ENCODE peak calls at places on chromosomes 3 and 15, in eight cellular contexts. L is stimulated activated naive CD8-positive, alpha-beta T cell treated with anti-CD3 and anti-CD28 coated beads, Interleukin-15, amount 100 ng/mL, for 72 hours; A is nucleus accumbens; U is CD8-positive, alpha-beta T cell; S is T-helper 1 cell; O is nephron progenitor cell; Y is activated CD4-positive, alpha-beta T cell treated with anti-CD3 and anti-CD28 coated beads for 24 hours; D is heart right ventricle. F is an unnamed sample.
A peak's percentile ranks its signal among the peaks of the same experiment; 100 is the strongest.

GRCh38 chr3:114632757-114633424 is 339.1 kb downstream of the TIGIT start:
- DNase-seq in U (no peak), Y (no peak), A (no peak), S (no peak), O (no peak), L (peak; percentile 35), D (no peak), F (no peak)

GRCh38 chr3:60588806-60589205 is 662.4 kb downstream of the FHIT start:
- DNase-seq in U (no peak), L (no peak), Y (no peak), O (no peak), A (no peak), S (no peak), D (no peak), F (peak; percentile 2)

GRCh38 chr3:184599143-184599542 is 37.6 kb downstream of the EPHB3 start:
- DNase-seq in A (no peak), D (no peak), Y (no peak), S (no peak), U (no peak), O (no peak), L (no peak), F (no peak)

GRCh38 chr15:54119056-54119455 is 140.8 kb downstream of the UNC13C start:
- DNase-seq in U (no peak), A (no peak), O (no peak), Y (no peak), S (no peak), D (no peak), L (no peak), F (no peak)

GRCh38 chr3:168080499-168081170 is 15.1 kb downstream of the GOLIM4 start:
- DNase-seq in S (no peak), D (no peak), A (no peak), O (no peak), Y (no peak), L (no peak), U (no peak), F (no peak)

GRCh38 chr3:36480916-36481648 is 100.8 kb downstream of the STAC start:
- DNase-seq in S (no peak), Y (no peak), A (no peak), O (no peak), D (no peak), U (no peak), L (no peak), F (no peak)

GRCh38 chr15:31001702-31002101 is 10.3 kb upstream of the MTMR10 start:
- DNase-seq in O (no peak), U (no peak), A (no peak), S (no peak), Y (no peak), D (no peak), L (no peak), F (no peak)

GRCh38 chr15:48680841-48681240 is 35.3 kb upstream of the FBN1 start:
- DNase-seq in A (no peak), O (no peak), L (no peak), S (no peak), D (no peak), U (no peak), Y (no peak), F (no peak)

GRCh38 chr15:74179101-74179841 is 5.8 kb downstream of the ISLR start:
- DNase-seq in U (no peak), S (no peak), L (no peak), D (peak; percentile 78), Y (no peak), A (no peak), O (no peak), F (no peak)

GRCh38 chr3:167940241-167940640 is 155.5 kb downstream of the GOLIM4 start:
- DNase-seq in D (no peak), Y (no peak), U (no peak), A (no peak), O (no peak), S (no peak), L (no peak), F (no peak)

GRCh38 chr3:105518806-105519418 is 152.2 kb downstream of the ALCAM start:
- DNase-seq in Y (no peak), A (no peak), L (peak; percentile 20), S (peak; percentile 62), O (peak; percentile 26), D (no peak), U (no peak), F (no peak)

GRCh38 chr15:70324001-70324974 is 226.6 kb upstream of the TLE3 start:
- DNase-seq in D (no peak), S (no peak), A (no peak), O (no peak), U (no peak), Y (no peak), L (no peak), F (no peak)

GRCh38 chr15:67051088-67051659 is 14.2 kb upstream of the SMAD3 start:
- DNase-seq in S (no peak), U (no peak), L (no peak), Y (no peak), O (no peak), A (no peak), D (no peak), F (no peak)

GRCh38 chr15:97200161-97200560 is 760.3 kb upstream of the ARRDC4 start:
- DNase-seq in D (no peak), A (no peak), S (no peak), U (no peak), O (no peak), Y (no peak), L (no peak), F (no peak)

GRCh38 chr15:31307270-31308184 is 19.1 kb upstream of the KLF13 start:
- DNase-seq in O (no peak), Y (no peak), A (no peak), U (no peak), L (peak; percentile 6), S (no peak), D (no peak), F (no peak)

GRCh38 chr15:58047149-58047548 is 18.4 kb downstream of the ALDH1A2 start:
- DNase-seq in S (no peak), Y (no peak), L (no peak), U (no peak), O (no peak), D (no peak), A (no peak), F (no peak)

GRCh38 chr3:38235466-38235865 is 30.1 kb upstream of the SLC22A13 start:
- DNase-seq in U (no peak), D (no peak), Y (no peak), A (no peak), S (no peak), O (no peak), L (no peak), F (no peak)

GRCh38 chr3:173396191-173397041 is 1.1 kb upstream of the NLGN1 start:
- DNase-seq in Y (no peak), O (peak; percentile 8), D (no peak), A (peak; percentile 4), S (no peak), U (no peak), L (no peak), F (peak; percentile 46)

GRCh38 chr15:25894371-25894902 is 31.3 kb upstream of the ATP10A start:
- DNase-seq in Y (no peak), D (no peak), A (no peak), S (no peak), L (no peak), U (no peak), O (no peak), F (no peak)

GRCh38 chr3:175431396-175431795 is 572.3 kb downstream of the NAALADL2 start:
- DNase-seq in U (no peak), Y (no peak), S (no peak), A (no peak), O (peak; percentile 8), D (no peak), L (no peak), F (no peak)

GRCh38 chr3:112303811-112304325 is 9.9 kb upstream of the SLC9C1 start:
- DNase-seq in U (peak; percentile 61), O (no peak), Y (no peak), S (peak; percentile 33), A (no peak), D (no peak), L (no peak), F (peak; percentile 44)

GRCh38 chr15:77525411-77525811 is 104.7 kb downstream of the HMG20A start:
- DNase-seq in L (no peak), S (no peak), A (no peak), D (no peak), Y (no peak), O (no peak), U (no peak), F (no peak)

GRCh38 chr15:45486317-45486716 is 36.2 kb downstream of the SLC30A4 start:
- DNase-seq in L (no peak), O (no peak), D (no peak), U (no peak), Y (no peak), A (no peak), S (no peak), F (no peak)

GRCh38 chr3:115822572-115822971 is 199.3 kb downstream of the GAP43 start:
- DNase-seq in Y (no peak), O (no peak), L (no peak), U (no peak), S (no peak), A (no peak), D (no peak), F (no peak)

GRCh38 chr3:42120866-42121265 is 29.7 kb downstream of the TRAK1 start:
- DNase-seq in D (no peak), U (no peak), A (no peak), O (no peak), L (no peak), Y (no peak), S (no peak), F (no peak)

GRCh38 chr3:35965908-35966307 is 326.6 kb downstream of the ARPP21 start:
- DNase-seq in S (no peak), U (no peak), O (no peak), Y (no peak), D (no peak), A (no peak), L (no peak), F (no peak)

GRCh38 chr3:159733194-159733860 is 255.3 kb upstream of the IL12A start:
- DNase-seq in A (no peak), O (no peak), D (no peak), S (no peak), L (no peak), U (no peak), Y (no peak), F (no peak)

GRCh38 chr15:61275451-61275850 is 46.3 kb upstream of the RORA start:
- DNase-seq in S (no peak), Y (no peak), L (no peak), U (no peak), D (no peak), O (no peak), A (no peak), F (no peak)

GRCh38 chr3:123419850-123420292 is 29.0 kb downstream of the ADCY5 start:
- DNase-seq in S (no peak), Y (no peak), L (no peak), D (peak; percentile 71), A (peak; percentile 68), O (no peak), U (no peak), F (peak; percentile 59)

GRCh38 chr3:42701371-42702065 is 1.1 kb downstream of the HHATL start:
- DNase-seq in D (peak; percentile 86), U (peak; percentile 76), Y (peak; percentile 37), L (peak; percentile 56), O (peak; percentile 95), A (peak; percentile 57), S (peak; percentile 54), F (peak; percentile 73)

GRCh38 chr3:186653984-186654383 is 11.8 kb upstream of the HRG start:
- DNase-seq in S (no peak), O (peak; percentile 42), U (no peak), D (no peak), L (no peak), A (no peak), Y (no peak), F (no peak)

GRCh38 chr3:62142280-62142679 is 231.1 kb downstream of the FEZF2 start:
- DNase-seq in Y (no peak), U (no peak), O (no peak), L (no peak), S (no peak), A (no peak), D (no peak), F (no peak)